ENCODE peak calls at places on chromosome 7, in eight cellular contexts. One of them, this sample, is unnamed.

GRCh38 chr7:79828866-79829265 is 305.8 kb upstream of the GNAI1 start:
- DNase-seq in naive thymus-derived CD4-positive, alpha-beta T cell: no peak
- DNase-seq in sigmoid colon: no peak
- DNase-seq in body of pancreas: no peak
- DNase-seq in NT2/D1: no peak
- DNase-seq in GM12865: no peak
- DNase-seq in cardiac muscle cell: no peak
- DNase-seq in mammary epithelial cell: no peak
- DNase-seq in this sample: no peak

GRCh38 chr7:12957487-12957886 is 270.1 kb downstream of the ARL4A start:
- DNase-seq in GM12865: no peak
- DNase-seq in body of pancreas: no peak
- DNase-seq in NT2/D1: no peak
- DNase-seq in naive thymus-derived CD4-positive, alpha-beta T cell: no peak
- DNase-seq in cardiac muscle cell: no peak
- DNase-seq in sigmoid colon: no peak
- DNase-seq in mammary epithelial cell: no peak
- DNase-seq in this sample: no peak

GRCh38 chr7:150945853-150946825 is 32.0 kb downstream of the KCNH2 start:
- DNase-seq in NT2/D1: no peak
- DNase-seq in GM12865: no peak
- DNase-seq in body of pancreas: no peak
- DNase-seq in sigmoid colon: peak; percentile 95
- DNase-seq in cardiac muscle cell: no peak
- DNase-seq in naive thymus-derived CD4-positive, alpha-beta T cell: no peak
- DNase-seq in mammary epithelial cell: peak; percentile 38
- DNase-seq in this sample: no peak

GRCh38 chr7:19707240-19707639 is 1.6 kb downstream of the POLR1F start:
- DNase-seq in naive thymus-derived CD4-positive, alpha-beta T cell: no peak
- DNase-seq in sigmoid colon: no peak
- DNase-seq in NT2/D1: no peak
- DNase-seq in cardiac muscle cell: peak; percentile 8
- DNase-seq in body of pancreas: no peak
- DNase-seq in GM12865: no peak
- DNase-seq in mammary epithelial cell: no peak
- DNase-seq in this sample: no peak

GRCh38 chr7:7978860-7979259 is 10.3 kb downstream of the GLCCI1 start:
- DNase-seq in cardiac muscle cell: no peak
- DNase-seq in mammary epithelial cell: no peak
- DNase-seq in GM12865: no peak
- DNase-seq in NT2/D1: no peak
- DNase-seq in body of pancreas: no peak
- DNase-seq in sigmoid colon: no peak
- DNase-seq in naive thymus-derived CD4-positive, alpha-beta T cell: no peak
- DNase-seq in this sample: no peak

GRCh38 chr7:42618649-42619315 is 293.1 kb downstream of the C7orf25 start:
- DNase-seq in body of pancreas: no peak
- DNase-seq in naive thymus-derived CD4-positive, alpha-beta T cell: no peak
- DNase-seq in NT2/D1: no peak
- DNase-seq in mammary epithelial cell: no peak
- DNase-seq in cardiac muscle cell: no peak
- DNase-seq in sigmoid colon: no peak
- DNase-seq in GM12865: no peak
- DNase-seq in this sample: no peak

GRCh38 chr7:45687185-45687560 is 113.0 kb downstream of the ADCY1 start:
- DNase-seq in body of pancreas: no peak
- DNase-seq in NT2/D1: no peak
- DNase-seq in cardiac muscle cell: no peak
- DNase-seq in mammary epithelial cell: no peak
- DNase-seq in sigmoid colon: no peak
- DNase-seq in GM12865: no peak
- DNase-seq in naive thymus-derived CD4-positive, alpha-beta T cell: no peak
- DNase-seq in this sample: no peak

GRCh38 chr7:94011714-94012353 is 7.7 kb upstream of the BET1 start:
- DNase-seq in sigmoid colon: no peak
- DNase-seq in cardiac muscle cell: no peak
- DNase-seq in naive thymus-derived CD4-positive, alpha-beta T cell: no peak
- DNase-seq in NT2/D1: no peak
- DNase-seq in mammary epithelial cell: no peak
- DNase-seq in GM12865: no peak
- DNase-seq in body of pancreas: no peak
- DNase-seq in this sample: no peak

GRCh38 chr7:100484636-100485114 is 948 bp downstream of the NYAP1 start:
- DNase-seq in NT2/D1: no peak
- DNase-seq in cardiac muscle cell: no peak
- DNase-seq in sigmoid colon: no peak
- DNase-seq in GM12865: no peak
- DNase-seq in naive thymus-derived CD4-positive, alpha-beta T cell: no peak
- DNase-seq in mammary epithelial cell: no peak
- DNase-seq in body of pancreas: no peak
- DNase-seq in this sample: no peak
- H3K4me3 ChIP-seq in NT2/D1: no peak overlapping the region
- H3K4me3 ChIP-seq in cardiac muscle cell: peak overlapping the region; percentile 65
- H3K4me3 ChIP-seq in sigmoid colon: no peak overlapping the region
- H3K4me3 ChIP-seq in GM12865: no peak overlapping the region
- H3K4me3 ChIP-seq in naive thymus-derived CD4-positive, alpha-beta T cell: no peak overlapping the region
- H3K4me3 ChIP-seq in mammary epithelial cell: no peak overlapping the region
- H3K4me3 ChIP-seq in body of pancreas: no peak overlapping the region
- H3K4me3 ChIP-seq in this sample: no peak overlapping the region

GRCh38 chr7:155808551-155809331 is 3.5 kb downstream of the SHH start:
- DNase-seq in mammary epithelial cell: no peak
- DNase-seq in GM12865: no peak
- DNase-seq in NT2/D1: no peak
- DNase-seq in sigmoid colon: no peak
- DNase-seq in naive thymus-derived CD4-positive, alpha-beta T cell: no peak
- DNase-seq in body of pancreas: no peak
- DNase-seq in cardiac muscle cell: no peak
- DNase-seq in this sample: no peak

GRCh38 chr7:155809332-155809946 is 2.8 kb downstream of the SHH start:
- DNase-seq in naive thymus-derived CD4-positive, alpha-beta T cell: no peak
- DNase-seq in mammary epithelial cell: no peak
- DNase-seq in NT2/D1: no peak
- DNase-seq in body of pancreas: no peak
- DNase-seq in cardiac muscle cell: no peak
- DNase-seq in GM12865: no peak
- DNase-seq in sigmoid colon: no peak
- DNase-seq in this sample: no peak

GRCh38 chr7:155811560-155811894 is 736 bp downstream of the SHH start:
- DNase-seq in NT2/D1: no peak
- DNase-seq in body of pancreas: no peak
- DNase-seq in sigmoid colon: no peak
- DNase-seq in naive thymus-derived CD4-positive, alpha-beta T cell: no peak
- DNase-seq in mammary epithelial cell: no peak
- DNase-seq in GM12865: no peak
- DNase-seq in cardiac muscle cell: no peak
- DNase-seq in this sample: no peak

GRCh38 chr7:155810607-155811559 is 1.4 kb downstream of the SHH start:
- DNase-seq in cardiac muscle cell: no peak
- DNase-seq in mammary epithelial cell: no peak
- DNase-seq in body of pancreas: no peak
- DNase-seq in GM12865: no peak
- DNase-seq in sigmoid colon: no peak
- DNase-seq in naive thymus-derived CD4-positive, alpha-beta T cell: no peak
- DNase-seq in NT2/D1: no peak
- DNase-seq in this sample: no peak

GRCh38 chr7:155809947-155810606 is 2.2 kb downstream of the SHH start:
- DNase-seq in GM12865: no peak
- DNase-seq in naive thymus-derived CD4-positive, alpha-beta T cell: no peak
- DNase-seq in sigmoid colon: no peak
- DNase-seq in NT2/D1: no peak
- DNase-seq in mammary epithelial cell: no peak
- DNase-seq in cardiac muscle cell: no peak
- DNase-seq in body of pancreas: no peak
- DNase-seq in this sample: no peak
- H3K4me3 ChIP-seq in GM12865: no peak overlapping the region
- H3K4me3 ChIP-seq in naive thymus-derived CD4-positive, alpha-beta T cell: no peak overlapping the region
- H3K4me3 ChIP-seq in sigmoid colon: peak overlapping the region; percentile 13
- H3K4me3 ChIP-seq in NT2/D1: peak overlapping the region; percentile 17
- H3K4me3 ChIP-seq in mammary epithelial cell: no peak overlapping the region
- H3K4me3 ChIP-seq in cardiac muscle cell: peak overlapping the region; percentile 8
- H3K4me3 ChIP-seq in body of pancreas: no peak overlapping the region
- H3K4me3 ChIP-seq in this sample: no peak overlapping the region

GRCh38 chr7:114107522-114107921 is 188.7 kb upstream of the PPP1R3A start:
- DNase-seq in cardiac muscle cell: no peak
- DNase-seq in NT2/D1: no peak
- DNase-seq in body of pancreas: no peak
- DNase-seq in sigmoid colon: no peak
- DNase-seq in mammary epithelial cell: no peak
- DNase-seq in naive thymus-derived CD4-positive, alpha-beta T cell: no peak
- DNase-seq in GM12865: no peak
- DNase-seq in this sample: no peak

GRCh38 chr7:114112806-114113205 is 194.0 kb upstream of the PPP1R3A start:
- DNase-seq in body of pancreas: no peak
- DNase-seq in cardiac muscle cell: no peak
- DNase-seq in mammary epithelial cell: no peak
- DNase-seq in naive thymus-derived CD4-positive, alpha-beta T cell: no peak
- DNase-seq in NT2/D1: no peak
- DNase-seq in sigmoid colon: no peak
- DNase-seq in GM12865: no peak
- DNase-seq in this sample: no peak

GRCh38 chr7:114104035-114104434 is 185.2 kb upstream of the PPP1R3A start:
- DNase-seq in sigmoid colon: no peak
- DNase-seq in cardiac muscle cell: no peak
- DNase-seq in NT2/D1: no peak
- DNase-seq in naive thymus-derived CD4-positive, alpha-beta T cell: no peak
- DNase-seq in body of pancreas: no peak
- DNase-seq in mammary epithelial cell: no peak
- DNase-seq in GM12865: no peak
- DNase-seq in this sample: no peak

DNA sequence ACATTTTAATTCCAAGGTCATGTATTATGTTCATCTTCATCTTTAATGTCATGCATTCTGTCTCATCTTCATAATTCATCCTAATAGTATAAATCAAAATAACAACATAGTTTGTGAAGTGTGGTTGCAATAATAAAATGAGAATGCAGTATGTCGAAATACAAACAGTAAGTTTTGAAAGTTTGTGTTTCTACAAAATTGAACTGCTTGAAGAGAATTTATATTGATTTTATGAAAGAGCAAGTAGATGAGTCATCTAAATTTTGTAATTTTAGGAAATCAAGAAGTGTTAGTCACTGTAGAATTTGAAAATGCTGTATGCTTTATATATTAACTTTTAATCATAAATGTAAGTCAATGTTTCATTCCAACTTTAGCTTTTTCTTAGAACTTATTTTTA is 190.5 kb upstream of the PPP1R3A start:
- DNase-seq in GM12865: no peak
- DNase-seq in sigmoid colon: no peak
- DNase-seq in naive thymus-derived CD4-positive, alpha-beta T cell: no peak
- DNase-seq in cardiac muscle cell: no peak
- DNase-seq in NT2/D1: no peak
- DNase-seq in body of pancreas: no peak
- DNase-seq in mammary epithelial cell: no peak
- DNase-seq in this sample: no peak
- H3K4me3 ChIP-seq in GM12865: no peak overlapping the region
- H3K4me3 ChIP-seq in sigmoid colon: no peak overlapping the region
- H3K4me3 ChIP-seq in naive thymus-derived CD4-positive, alpha-beta T cell: no peak overlapping the region
- H3K4me3 ChIP-seq in cardiac muscle cell: no peak overlapping the region
- H3K4me3 ChIP-seq in NT2/D1: no peak overlapping the region
- H3K4me3 ChIP-seq in body of pancreas: no peak overlapping the region
- H3K4me3 ChIP-seq in mammary epithelial cell: no peak overlapping the region
- H3K4me3 ChIP-seq in this sample: no peak overlapping the region

DNA sequence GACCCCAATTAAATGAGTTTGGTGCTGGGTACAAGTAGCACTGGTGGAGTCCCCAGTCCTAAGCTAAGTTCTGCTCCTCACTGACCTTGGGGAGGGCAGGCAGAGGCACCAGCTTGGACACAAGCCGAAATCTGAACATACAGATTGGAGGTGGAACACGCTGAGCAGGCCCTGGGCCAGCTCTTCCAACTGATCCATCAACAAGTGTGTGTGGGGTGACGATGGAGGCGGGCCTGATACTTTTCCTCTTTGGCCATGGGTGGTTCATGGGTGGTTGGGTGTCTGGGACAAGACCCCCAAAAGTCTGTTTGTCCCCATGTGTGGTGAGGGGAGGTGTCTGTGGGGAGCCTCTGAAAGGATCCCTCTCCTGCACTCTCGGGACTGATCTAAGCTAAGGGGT is 1.9 kb downstream of the ADCYAP1R1 start:
- DNase-seq in naive thymus-derived CD4-positive, alpha-beta T cell: no peak
- DNase-seq in cardiac muscle cell: no peak
- DNase-seq in NT2/D1: no peak
- DNase-seq in GM12865: no peak
- DNase-seq in body of pancreas: no peak
- DNase-seq in sigmoid colon: no peak
- DNase-seq in mammary epithelial cell: no peak
- DNase-seq in this sample: no peak
- H3K4me3 ChIP-seq in naive thymus-derived CD4-positive, alpha-beta T cell: no peak overlapping the region
- H3K4me3 ChIP-seq in cardiac muscle cell: no peak overlapping the region
- H3K4me3 ChIP-seq in NT2/D1: no peak overlapping the region
- H3K4me3 ChIP-seq in GM12865: no peak overlapping the region
- H3K4me3 ChIP-seq in body of pancreas: no peak overlapping the region
- H3K4me3 ChIP-seq in sigmoid colon: peak overlapping the region; percentile 50
- H3K4me3 ChIP-seq in mammary epithelial cell: no peak overlapping the region
- H3K4me3 ChIP-seq in this sample: no peak overlapping the region

This sample was measured in Jurkat, Clone E6-1.